ENCODE peak calls at places on chromosomes 3 and 15, in nine cellular contexts. M is sigmoid colon; Z is neuronal stem cell; F is colonic mucosa; L is CD8-positive, alpha-beta memory T cell; Q is lung; H is endodermal cell; W is ascending aorta; N is lower lobe of right lung. P is an unnamed sample.
A peak's percentile ranks its signal among the peaks of the same experiment; 100 is the strongest.

GRCh38 chr3:195139876-195140240 is 131.1 kb downstream of the XXYLT1 start:
- DNase-seq in Z (no peak), Q (no peak), N (no peak), F (no peak), W (no peak), M (no peak), L (no peak), H (no peak), P (no peak)

GRCh38 chr15:79455361-79455760 is 23.2 kb downstream of the MINAR1 start:
- DNase-seq in M (no peak), W (no peak), L (no peak), Z (no peak), Q (no peak), F (no peak), N (no peak), H (no peak), P (no peak)

GRCh38 chr15:73926191-73927002 is at the start of gene LOXL1:
- DNase-seq in M (peak; percentile 90), L (no peak), W (peak; percentile 93), N (peak; percentile 66), Z (peak; percentile 64), F (peak; percentile 56), H (peak; percentile 93), Q (peak; percentile 60), P (peak; percentile 91)

GRCh38 chr15:55694652-55695150 is 48.3 kb downstream of the PRTG start:
- DNase-seq in Z (no peak), W (no peak), Q (no peak), F (peak; percentile 42), N (no peak), M (no peak), L (no peak), H (no peak), P (no peak)

GRCh38 chr3:188707396-188708288 is 464.1 kb upstream of the TPRG1 start:
- DNase-seq in M (no peak), F (no peak), W (no peak), L (no peak), H (no peak), Z (no peak), Q (no peak), N (no peak), P (no peak)

GRCh38 chr3:59313365-59313764 is 263.5 kb upstream of the CFAP20DC start:
- DNase-seq in Q (no peak), N (peak; percentile 51), M (no peak), Z (no peak), F (peak; percentile 34), L (no peak), H (peak; percentile 90), W (no peak), P (peak; percentile 85)

GRCh38 chr15:66862111-66862815 is 160.2 kb downstream of the SMAD6 start:
- DNase-seq in L (no peak), F (peak; percentile 14), H (peak; percentile 69), W (no peak), Q (no peak), M (no peak), N (no peak), Z (no peak), P (no peak)

GRCh38 chr15:37104413-37105392 is 4.4 kb upstream of the MEIS2 start:
- DNase-seq in Z (peak; percentile 51), M (no peak), W (no peak), L (no peak), H (peak; percentile 59), F (no peak), N (no peak), Q (no peak), P (no peak)

GRCh38 chr3:49582177-49582576 is 27.9 kb downstream of the BSN start:
- DNase-seq in F (no peak), W (no peak), M (no peak), Z (no peak), N (no peak), L (no peak), H (no peak), Q (no peak), P (no peak)

GRCh38 chr15:49313650-49314049 is 109.4 kb upstream of the FGF7 start:
- DNase-seq in L (no peak), M (no peak), F (no peak), H (no peak), Q (no peak), W (no peak), Z (no peak), N (no peak), P (no peak)

GRCh38 chr3:123613543-123613942 is 28.7 kb upstream of the HACD2 start:
- DNase-seq in Q (no peak), L (no peak), W (no peak), N (no peak), M (no peak), F (no peak), H (no peak), Z (no peak), P (no peak)
- H3K27ac ChIP-seq in Q (no peak overlapping the region), L (no peak overlapping the region), W (peak overlapping the region; percentile 42), N (no peak overlapping the region), M (peak overlapping the region; percentile 53), F (no peak overlapping the region), H (no peak overlapping the region), Z (no peak overlapping the region), P (no peak overlapping the region)

DNA sequence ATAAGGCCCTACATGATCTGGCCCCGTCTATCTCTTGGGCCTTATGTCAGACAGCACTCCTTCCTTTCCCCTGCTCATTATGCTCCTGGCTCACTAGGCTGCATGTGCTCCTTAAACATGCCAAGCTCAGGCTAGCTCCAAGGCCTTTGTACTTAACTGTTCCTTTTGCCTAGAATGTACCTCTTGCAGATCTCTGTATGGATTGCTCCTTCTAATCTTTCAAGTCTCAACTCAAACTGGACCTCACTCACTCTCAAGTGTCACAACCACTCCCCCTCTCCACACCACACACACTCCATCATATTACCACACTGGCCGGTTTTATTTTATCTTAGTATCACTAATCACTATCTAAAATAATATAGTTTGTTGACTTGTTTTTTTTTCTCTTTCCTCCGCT is 36.4 kb downstream of the ZMAT3 start:
- DNase-seq in N (no peak), H (no peak), L (no peak), M (no peak), Q (no peak), F (no peak), Z (no peak), W (no peak), P (no peak)
- H3K4me1 ChIP-seq in N (no peaks in the 10 kb centered on the region), H (no peaks in the 10 kb centered on the region), L (peaks cover 30% of the 10 kb centered on the region), M (peaks cover 47% of the 10 kb centered on the region), Q (peaks cover 3% of the 10 kb centered on the region), F (no peaks in the 10 kb centered on the region), Z (no peaks in the 10 kb centered on the region), W (peaks cover 4% of the 10 kb centered on the region), P (no peaks in the 10 kb centered on the region)

GRCh38 chr15:89368566-89369223 is 34.1 kb upstream of the POLG start:
- DNase-seq in W (no peak), Q (no peak), Z (no peak), H (peak; percentile 75), L (no peak), F (no peak), M (no peak), N (no peak), P (no peak)

GRCh38 chr15:89369548-89369947 is 34.9 kb upstream of the POLG start:
- DNase-seq in H (no peak), F (no peak), M (no peak), Q (no peak), L (no peak), W (no peak), N (no peak), Z (no peak), P (no peak)

GRCh38 chr15:89370120-89371077 is 35.8 kb upstream of the POLG start:
- DNase-seq in L (no peak), H (peak; percentile 86), F (no peak), Q (no peak), N (no peak), M (no peak), Z (no peak), W (no peak), P (no peak)

GRCh38 chr15:89372069-89373033 is 37.7 kb upstream of the POLG start:
- DNase-seq in L (no peak), Q (no peak), M (no peak), W (no peak), F (no peak), H (no peak), N (no peak), Z (no peak), P (no peak)

DNA sequence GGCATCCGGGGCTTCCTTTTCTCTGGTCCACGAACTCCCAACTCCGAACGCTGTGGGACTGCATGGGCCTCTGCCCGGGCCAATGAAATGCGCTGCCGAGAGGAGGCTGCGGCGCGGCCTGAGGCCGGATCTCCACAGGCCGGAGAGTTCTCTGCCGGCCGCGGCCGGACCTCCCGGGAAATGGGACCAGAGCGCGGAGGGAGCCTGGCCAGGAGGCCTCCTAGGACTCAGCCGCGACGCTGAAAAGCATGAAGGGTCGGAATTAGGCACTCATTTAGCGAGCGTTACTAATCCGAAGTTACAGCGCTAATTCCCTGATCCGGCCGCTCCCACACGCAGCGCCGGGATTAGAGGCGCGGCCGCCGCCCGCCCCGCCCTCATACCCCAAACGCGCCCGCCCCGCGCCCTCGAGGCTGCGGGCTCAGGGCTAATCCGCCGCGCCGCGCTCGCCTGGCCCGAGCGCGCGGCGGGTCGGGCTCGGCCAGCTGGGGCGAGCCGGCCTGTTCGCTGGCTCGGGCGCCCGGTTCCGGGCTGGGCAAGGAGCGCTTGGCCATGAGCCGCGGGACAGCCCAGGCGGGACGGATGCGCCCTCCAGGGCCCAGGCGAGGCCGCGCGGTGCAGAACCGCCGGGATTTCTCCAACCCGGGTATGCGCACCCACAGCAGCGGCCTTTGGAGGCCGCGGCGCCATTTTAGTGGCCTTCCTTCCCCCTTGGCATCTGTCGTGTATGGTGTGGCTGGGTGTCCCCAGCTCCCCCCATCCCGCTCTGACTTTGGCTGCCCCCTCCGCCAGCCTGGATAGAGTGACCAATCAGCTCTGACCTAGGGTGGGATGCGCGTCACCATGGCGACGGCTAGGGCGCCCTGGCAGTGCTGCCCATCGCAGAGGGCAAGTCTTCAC is 36.8 kb upstream of the POLG start:
- DNase-seq in L (no peak), F (no peak), N (no peak), M (no peak), W (no peak), H (peak; percentile 81), Z (peak; percentile 65), Q (no peak), P (no peak)
- H3K4me3 ChIP-seq in L (no peak overlapping the region), F (peak overlapping the region; percentile 13), N (peak overlapping the region; percentile 30), M (no peak overlapping the region), W (peak overlapping the region; percentile 44), H (no peak overlapping the region), Z (no peak overlapping the region), Q (no peak overlapping the region), P (peak overlapping the region; percentile 30)

GRCh38 chr3:128483657-128484403 is 9.2 kb downstream of the GATA2 start:
- DNase-seq in Z (no peak), Q (no peak), M (no peak), F (no peak), N (peak; percentile 38), H (peak; percentile 78), W (no peak), L (no peak), P (peak; percentile 49)

GRCh38 chr3:128486692-128487537 is 6.1 kb downstream of the GATA2 start:
- DNase-seq in F (no peak), N (peak; percentile 46), L (peak; percentile 44), Z (no peak), W (no peak), H (peak; percentile 83), Q (no peak), M (no peak), P (peak; percentile 73)

GRCh38 chr3:128484404-128485282 is 8.4 kb downstream of the GATA2 start:
- DNase-seq in L (no peak), W (no peak), Q (no peak), M (no peak), N (peak; percentile 22), F (no peak), H (peak; percentile 68), Z (no peak), P (peak; percentile 53)

GRCh38 chr3:128486157-128486691 is 6.8 kb downstream of the GATA2 start:
- DNase-seq in Z (no peak), M (no peak), H (no peak), F (no peak), Q (no peak), L (no peak), N (no peak), W (no peak), P (no peak)

GRCh38 chr3:128485283-128486156 is 7.5 kb downstream of the GATA2 start:
- DNase-seq in Z (no peak), H (no peak), M (no peak), Q (no peak), N (peak; percentile 41), L (no peak), F (no peak), W (no peak), P (peak; percentile 3)
- H3K27ac ChIP-seq in Z (no peak overlapping the region), H (no peak overlapping the region), M (no peak overlapping the region), Q (no peak overlapping the region), N (peak overlapping the region; percentile 89), L (peak overlapping the region; percentile 70), F (no peak overlapping the region), W (no peak overlapping the region), P (no peak overlapping the region)

P was measured in right cardiac atrium.